ENCODE peak calls at places on chromosomes 1 and 21, in nine cellular contexts. R, B, X, L, M, O, Q, A and Z are unnamed samples.

GRCh38 chr1:184191181-184191601 is 139.7 kb downstream of the TSEN15 start:
- DNase-seq in O (no peak), M (peak; percentile 55), X (peak; percentile 6), L (no peak), R (peak; percentile 61), A (no peak), Q (no peak), B (peak; percentile 77), Z (peak; percentile 47)

GRCh38 chr1:147723691-147724323 is 36.6 kb downstream of the GJA5 start:
- DNase-seq in Q (peak; percentile 15), L (peak; percentile 59), R (no peak), B (peak; percentile 54), M (no peak), A (no peak), O (no peak), X (peak; percentile 11), Z (peak; percentile 29)

GRCh38 chr1:110594466-110595076 is 11.6 kb downstream of the KCNA2 start:
- DNase-seq in R (no peak), A (no peak), M (no peak), O (no peak), X (no peak), B (no peak), L (no peak), Q (no peak), Z (no peak)

GRCh38 chr1:178238722-178239510 is 145.0 kb downstream of the RASAL2 start:
- DNase-seq in M (peak; percentile 99), O (no peak), X (no peak), L (peak; percentile 99), R (no peak), Q (peak; percentile 99), A (no peak), B (no peak), Z (no peak)

GRCh38 chr1:183572721-183573120 is 17.5 kb downstream of the NCF2 start:
- DNase-seq in O (no peak), B (no peak), Q (no peak), M (no peak), X (no peak), L (no peak), R (no peak), A (no peak), Z (no peak)

GRCh38 chr1:187942986-187943385 is 1114.2 kb downstream of the PLA2G4A start:
- DNase-seq in B (no peak), A (no peak), X (no peak), R (no peak), Q (no peak), L (peak; percentile 11), O (no peak), M (no peak), Z (no peak)

GRCh38 chr1:6096243-6097116 is 50.8 kb downstream of the KCNAB2 start:
- DNase-seq in B (peak; percentile 48), Q (no peak), A (no peak), O (peak; percentile 6), X (no peak), R (no peak), M (no peak), L (no peak), Z (no peak)

GRCh38 chr1:2415801-2416208 is 3.4 kb upstream of the PEX10 start:
- DNase-seq in M (no peak), X (no peak), B (no peak), Q (no peak), L (peak; percentile 57), R (no peak), A (no peak), O (peak; percentile 65), Z (no peak)

GRCh38 chr21:28944296-28944695 is 48.4 kb downstream of the LTN1 start:
- DNase-seq in A (no peak), Q (no peak), X (no peak), B (no peak), L (no peak), M (no peak), O (no peak), R (no peak), Z (no peak)

GRCh38 chr1:175394739-175395138 is 202.2 kb upstream of the KIAA0040 start:
- DNase-seq in L (no peak), O (no peak), X (peak; percentile 92), A (no peak), R (no peak), M (no peak), B (no peak), Q (no peak), Z (no peak)

GRCh38 chr1:204124639-204125038 is 27.2 kb downstream of the ETNK2 start:
- DNase-seq in L (no peak), M (no peak), B (no peak), X (no peak), A (no peak), O (no peak), R (no peak), Q (no peak), Z (no peak)

GRCh38 chr1:116279715-116280114 is 93.3 kb upstream of the ATP1A1 start:
- DNase-seq in Q (peak; percentile 65), M (no peak), R (no peak), B (no peak), L (peak; percentile 41), O (no peak), A (no peak), X (no peak), Z (no peak)

GRCh38 chr1:178625695-178626094 is 99.3 kb upstream of the RALGPS2 start:
- DNase-seq in O (no peak), X (no peak), A (no peak), B (no peak), R (no peak), M (no peak), L (no peak), Q (no peak), Z (peak; percentile 58)

GRCh38 chr1:53257454-53258081 is 19.2 kb upstream of the MAGOH start:
- DNase-seq in Q (no peak), A (no peak), O (no peak), L (no peak), R (no peak), X (no peak), M (no peak), B (no peak), Z (no peak)

GRCh38 chr1:23570001-23570691 is 10.8 kb upstream of the ID3 start:
- DNase-seq in L (no peak), R (no peak), B (no peak), Q (no peak), O (no peak), A (no peak), X (no peak), M (no peak), Z (no peak)

GRCh38 chr1:23568608-23569383 is 9.5 kb upstream of the ID3 start:
- DNase-seq in X (no peak), Q (no peak), A (no peak), R (no peak), M (no peak), B (no peak), L (no peak), O (no peak), Z (no peak)

GRCh38 chr1:23566304-23566703 is 7.0 kb upstream of the ID3 start:
- DNase-seq in R (no peak), Q (no peak), O (no peak), B (no peak), X (no peak), L (no peak), A (no peak), M (no peak), Z (no peak)

GRCh38 chr1:23567996-23568607 is 8.8 kb upstream of the ID3 start:
- DNase-seq in Q (no peak), A (no peak), M (no peak), O (no peak), L (no peak), R (no peak), B (peak; percentile 60), X (no peak), Z (no peak)

DNA sequence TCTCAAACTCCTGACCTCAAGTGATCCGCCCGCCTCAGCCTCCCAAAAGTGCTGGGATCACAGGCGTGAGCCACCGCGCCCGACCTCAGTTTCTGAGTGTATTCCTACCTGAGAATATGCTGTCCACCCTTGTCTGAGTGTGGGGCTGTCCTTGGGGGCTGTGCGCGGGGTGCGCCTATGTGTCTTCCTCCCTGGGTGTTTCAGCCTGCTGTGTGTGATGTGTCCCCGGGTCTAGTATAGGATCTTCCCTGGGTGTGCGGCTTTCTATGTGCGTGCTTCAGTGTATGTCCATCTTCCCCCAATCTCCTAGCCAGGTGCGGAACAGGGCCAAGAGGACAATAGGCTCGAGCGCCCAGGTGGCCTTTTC is 8.3 kb upstream of the ID3 start:
- DNase-seq in Q (no peak), X (no peak), L (no peak), B (no peak), R (no peak), O (no peak), M (no peak), A (no peak), Z (no peak)
- H3K4me3 ChIP-seq in Q (peak overlapping the region; percentile 29), X (peak overlapping the region; percentile 52), L (peak overlapping the region; percentile 23), B (peak overlapping the region; percentile 56), R (peak overlapping the region; percentile 63), O (peak overlapping the region; percentile 57), M (peak overlapping the region; percentile 65), A (no peak overlapping the region), Z (peak overlapping the region; percentile 50)

DNA sequence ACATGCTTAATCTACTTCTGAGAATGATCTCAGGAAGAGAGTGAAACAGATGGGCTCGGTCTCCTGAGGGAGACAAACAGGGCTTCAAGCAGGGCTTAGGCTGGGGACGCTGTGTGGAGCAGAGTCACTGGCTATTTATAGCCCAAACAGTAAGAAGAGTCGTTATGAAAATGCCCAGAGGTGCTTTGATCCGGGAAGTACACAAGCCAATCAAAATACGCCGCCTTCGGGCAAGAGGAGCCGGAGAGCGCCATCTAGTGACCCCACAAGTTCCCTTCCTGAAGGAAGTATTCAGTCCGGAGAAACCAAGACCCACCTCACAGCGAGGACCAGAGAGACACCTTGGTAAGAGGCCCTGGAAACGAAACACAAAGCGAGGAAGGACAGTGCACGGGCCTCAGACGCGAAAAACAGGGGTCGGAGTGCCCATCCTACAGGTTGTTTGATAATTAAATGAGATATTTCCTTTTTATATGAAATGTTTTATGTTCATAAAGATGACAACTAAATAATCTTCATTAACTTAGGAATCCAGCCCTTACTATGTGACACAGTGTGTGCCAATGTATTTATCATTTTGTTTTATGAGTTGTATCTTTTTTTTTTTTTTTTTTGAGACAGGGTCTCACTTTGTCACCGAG is 25.0 kb upstream of the SCCPDH start:
- DNase-seq in R (peak; percentile 90), M (peak; percentile 92), B (peak; percentile 89), O (peak; percentile 77), X (peak; percentile 58), Q (peak; percentile 75), A (peak; percentile 85), L (peak; percentile 89), Z (peak; percentile 90)
- H3K4me3 ChIP-seq in R (peak overlapping the region; percentile 28), M (peak overlapping the region; percentile 16), B (no peak overlapping the region), O (peak overlapping the region; percentile 46), X (peak overlapping the region; percentile 20), Q (no peak overlapping the region), A (no peak overlapping the region), L (peak overlapping the region; percentile 31), Z (peak overlapping the region; percentile 28)

DNA sequence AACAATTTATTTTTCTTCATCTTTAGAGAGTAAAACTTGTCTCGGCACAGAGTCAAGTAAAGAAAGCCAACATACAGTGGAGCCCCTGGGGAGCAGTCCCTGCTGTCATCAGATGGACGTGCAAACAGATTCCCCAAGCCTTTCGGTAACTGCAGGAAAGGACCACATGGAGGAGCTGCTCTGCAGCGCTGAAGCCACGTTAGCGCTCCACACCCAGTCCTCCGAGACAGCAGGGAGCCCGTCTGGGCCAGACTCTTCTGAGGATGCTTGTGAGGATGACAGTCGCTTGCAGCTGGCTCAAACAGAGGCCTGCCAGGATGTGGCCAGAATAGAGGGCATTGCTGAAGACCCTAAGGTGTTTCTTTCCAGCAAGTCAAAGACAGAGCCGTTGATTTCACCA is 77.1 kb upstream of the SCCPDH start:
- DNase-seq in L (peak; percentile 31), Q (no peak), X (no peak), R (no peak), A (no peak), O (no peak), B (peak; percentile 55), M (peak; percentile 20), Z (no peak)
- H3K4me3 ChIP-seq in L (no peak overlapping the region), Q (no peak overlapping the region), X (no peak overlapping the region), R (no peak overlapping the region), A (no peak overlapping the region), O (no peak overlapping the region), B (no peak overlapping the region), M (no peak overlapping the region), Z (no peak overlapping the region)

GRCh38 chr1:34781071-34781843 is at the start of gene GJB3:
- DNase-seq in A (no peak), L (peak; percentile 77), O (no peak), X (no peak), R (peak; percentile 58), B (no peak), M (no peak), Q (peak; percentile 66), Z (no peak)
- H3K4me3 ChIP-seq in A (peak within 1 kb of the TSS; percentile 62), L (peak within 1 kb of the TSS; percentile 81), O (no peak within 1 kb of the TSS), X (peak within 1 kb of the TSS; percentile 41), R (peak within 1 kb of the TSS; percentile 58), B (peak within 1 kb of the TSS; percentile 42), M (peak within 1 kb of the TSS; percentile 28), Q (peak within 1 kb of the TSS; percentile 89), Z (no peak within 1 kb of the TSS)